ENCODE peak calls at places on chromosomes 4 and X, in four cellular contexts. One of them, this sample, is unnamed.
A peak's percentile ranks its signal among the peaks of the same experiment; 100 is the strongest.

GRCh38 chr4:162682651-162683050 is 484.0 kb downstream of the NAF1 start:
- DNase-seq in HepG2: no peak
- DNase-seq in K562: no peak
- DNase-seq in A549: no peak
- DNase-seq in this sample: no peak

GRCh38 chr4:9996319-9997110 is 24.8 kb downstream of the SLC2A9 start:
- DNase-seq in A549: no peak
- DNase-seq in K562: no peak
- DNase-seq in HepG2: no peak
- DNase-seq in this sample: no peak

GRCh38 chrX:107684956-107685385 is 56.7 kb downstream of the PRPS1 start:
- DNase-seq in HepG2: no peak
- DNase-seq in K562: peak; percentile 79
- DNase-seq in A549: no peak
- DNase-seq in this sample: no peak

GRCh38 chr4:19381068-19381467 is 870.6 kb upstream of the SLIT2 start:
- DNase-seq in A549: no peak
- DNase-seq in K562: no peak
- DNase-seq in HepG2: no peak
- DNase-seq in this sample: no peak

GRCh38 chr4:112514079-112514448 is 1.9 kb downstream of the NEUROG2 start:
- DNase-seq in HepG2: no peak
- DNase-seq in A549: no peak
- DNase-seq in K562: no peak
- DNase-seq in this sample: no peak

GRCh38 chr4:6567218-6567617 is 7.8 kb upstream of the MAN2B2 start:
- DNase-seq in K562: no peak
- DNase-seq in HepG2: no peak
- DNase-seq in A549: no peak
- DNase-seq in this sample: no peak

GRCh38 chr4:137545461-137545861 is 13.2 kb upstream of the PCDH18 start:
- DNase-seq in A549: no peak
- DNase-seq in HepG2: no peak
- DNase-seq in K562: no peak
- DNase-seq in this sample: no peak

GRCh38 chr4:3523146-3523627 is 9.0 kb downstream of the LRPAP1 start:
- DNase-seq in A549: no peak
- DNase-seq in HepG2: no peak
- DNase-seq in K562: no peak
- DNase-seq in this sample: no peak

GRCh38 chrX:73977542-73978169 is 326.3 kb upstream of the ZCCHC13 start:
- DNase-seq in K562: no peak
- DNase-seq in A549: no peak
- DNase-seq in HepG2: no peak
- DNase-seq in this sample: peak; percentile 46

GRCh38 chrX:3326721-3327120 is 19.7 kb downstream of the MXRA5 start:
- DNase-seq in HepG2: no peak
- DNase-seq in K562: no peak
- DNase-seq in A549: no peak
- DNase-seq in this sample: no peak

GRCh38 chr4:30879841-30880240 is 159.7 kb downstream of the PCDH7 start:
- DNase-seq in A549: no peak
- DNase-seq in K562: no peak
- DNase-seq in HepG2: no peak
- DNase-seq in this sample: no peak

GRCh38 chrX:120653000-120653399 is 23.1 kb upstream of the C1GALT1C1 start:
- DNase-seq in HepG2: no peak
- DNase-seq in A549: no peak
- DNase-seq in K562: no peak
- DNase-seq in this sample: no peak

GRCh38 chrX:45771560-45772340 is 571.1 kb upstream of the DIPK2B start:
- DNase-seq in A549: no peak
- DNase-seq in K562: no peak
- DNase-seq in HepG2: no peak
- DNase-seq in this sample: no peak

GRCh38 chrX:38494239-38494823 is 67.0 kb upstream of the TSPAN7 start:
- DNase-seq in HepG2: no peak
- DNase-seq in A549: no peak
- DNase-seq in K562: no peak
- DNase-seq in this sample: no peak

GRCh38 chr4:46432923-46433322 is 43.0 kb upstream of the GABRA2 start:
- DNase-seq in HepG2: no peak
- DNase-seq in A549: no peak
- DNase-seq in K562: no peak
- DNase-seq in this sample: no peak

GRCh38 chrX:143429021-143429570 is 88.2 kb downstream of the SPANXN3 start:
- DNase-seq in A549: no peak
- DNase-seq in HepG2: no peak
- DNase-seq in K562: no peak
- DNase-seq in this sample: no peak

GRCh38 chr4:64713256-64713840 is 304.1 kb upstream of the TECRL start:
- DNase-seq in K562: peak; percentile 9
- DNase-seq in A549: no peak
- DNase-seq in HepG2: peak; percentile 38
- DNase-seq in this sample: no peak

GRCh38 chrX:133580630-133581029 is 165.3 kb upstream of the GPC4 start:
- DNase-seq in HepG2: no peak
- DNase-seq in A549: no peak
- DNase-seq in K562: no peak
- DNase-seq in this sample: no peak

DNA sequence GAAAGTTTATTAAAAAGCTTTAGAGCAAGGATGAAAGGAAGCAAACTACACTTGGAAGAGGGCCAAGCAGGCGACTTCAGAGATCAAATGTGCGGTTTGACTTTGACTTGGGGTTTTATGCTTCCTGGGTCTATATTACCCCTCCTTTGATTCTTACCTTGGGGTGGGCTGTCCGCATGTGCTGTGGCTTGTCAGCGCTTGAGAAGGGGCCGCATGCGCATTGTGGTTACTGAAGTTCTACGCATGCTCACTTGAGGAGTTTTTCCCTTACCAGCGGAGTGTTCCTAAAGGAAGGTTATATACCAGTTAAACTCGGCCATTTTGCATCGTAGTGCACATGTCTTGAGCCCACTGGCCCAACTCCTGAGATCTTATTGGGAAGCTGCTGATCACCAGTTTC is 9.9 kb downstream of the ZNF157 start:
- DNase-seq in K562: no peak
- DNase-seq in A549: no peak
- DNase-seq in HepG2: peak; percentile 19
- DNase-seq in this sample: peak; percentile 47
- TF ChIP-seq POLR2AphosphoS2 in K562: no peak
- TF ChIP-seq POLR2AphosphoS2 in A549: no peak
- TF ChIP-seq POLR2AphosphoS2 in HepG2: no peak
- TF ChIP-seq POLR2AphosphoS2 in this sample: no peak

GRCh38 chrX:96147645-96148044 is 537.0 kb upstream of the DIAPH2 start:
- DNase-seq in HepG2: no peak
- DNase-seq in A549: no peak
- DNase-seq in K562: no peak
- DNase-seq in this sample: no peak
- TF ChIP-seq POLR2AphosphoS2 in HepG2: no peak
- TF ChIP-seq POLR2AphosphoS2 in A549: no peak
- TF ChIP-seq POLR2AphosphoS2 in K562: no peak
- TF ChIP-seq POLR2AphosphoS2 in this sample: no peak

DNA sequence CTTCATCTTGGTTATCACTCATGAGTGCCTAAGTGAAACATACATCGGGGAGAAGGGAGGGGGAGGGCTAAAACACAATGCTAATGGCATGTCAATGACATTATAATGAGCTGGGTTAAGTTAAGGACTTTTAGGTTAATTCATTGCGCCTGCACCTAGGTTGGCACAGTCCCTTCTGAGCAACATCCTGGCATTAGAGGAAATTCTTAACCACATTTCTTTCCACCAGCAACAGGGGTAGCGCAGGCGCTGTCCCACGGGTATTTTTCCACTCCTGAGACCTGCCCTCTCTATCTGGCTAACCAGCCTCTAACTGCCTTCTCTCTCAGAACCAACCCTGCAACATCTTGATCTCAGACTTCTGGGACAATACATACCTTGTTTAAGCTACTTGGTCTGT is 39.0 kb upstream of the PROM1 start:
- DNase-seq in A549: no peak
- DNase-seq in K562: no peak
- DNase-seq in HepG2: no peak
- DNase-seq in this sample: no peak
- TF ChIP-seq POLR2AphosphoS2 in A549: no peak
- TF ChIP-seq POLR2AphosphoS2 in K562: no peak
- TF ChIP-seq POLR2AphosphoS2 in HepG2: no peak
- TF ChIP-seq POLR2AphosphoS2 in this sample: no peak

DNA sequence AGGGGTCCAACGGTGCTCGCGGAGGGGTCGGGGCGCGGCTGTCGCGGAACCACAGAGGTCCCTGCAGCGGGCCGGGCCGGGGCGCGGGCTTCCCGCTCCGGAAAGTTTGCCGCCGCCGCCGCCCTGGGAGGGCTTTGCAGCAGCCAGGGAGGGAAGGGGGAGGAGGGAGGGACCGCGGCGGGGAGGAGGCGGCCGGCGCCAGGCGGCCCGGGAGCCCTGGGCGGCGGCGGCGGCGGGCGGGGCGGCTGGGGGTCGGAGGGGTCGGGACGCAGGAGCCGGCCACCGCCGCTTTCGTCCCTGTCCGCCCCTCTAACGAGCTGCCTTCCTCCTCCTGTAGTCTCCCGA is 375 bp downstream of the FGFR3 start:
- DNase-seq in A549: peak; percentile 33
- DNase-seq in HepG2: no peak
- DNase-seq in K562: peak; percentile 71
- DNase-seq in this sample: no peak
- TF ChIP-seq POLR2AphosphoS2 in A549: no peak
- TF ChIP-seq POLR2AphosphoS2 in HepG2: no peak
- TF ChIP-seq POLR2AphosphoS2 in K562: no peak
- TF ChIP-seq POLR2AphosphoS2 in this sample: no peak

GRCh38 chrX:12949927-12950656 is 24.8 kb upstream of the TMSB4X start:
- DNase-seq in HepG2: no peak
- DNase-seq in A549: no peak
- DNase-seq in K562: peak; percentile 71
- DNase-seq in this sample: peak; percentile 99
- TF ChIP-seq POLR2AphosphoS2 in HepG2: no peak
- TF ChIP-seq POLR2AphosphoS2 in A549: no peak
- TF ChIP-seq POLR2AphosphoS2 in K562: no peak
- TF ChIP-seq POLR2AphosphoS2 in this sample: peak; percentile 96

GRCh38 chr4:77960367-77960766 is 96.8 kb upstream of the FRAS1 start:
- DNase-seq in HepG2: no peak
- DNase-seq in A549: no peak
- DNase-seq in K562: no peak
- DNase-seq in this sample: no peak

GRCh38 chr4:77956917-77957316 is 94.3 kb downstream of the MRPL1 start:
- DNase-seq in A549: no peak
- DNase-seq in HepG2: no peak
- DNase-seq in K562: no peak
- DNase-seq in this sample: no peak

GRCh38 chr4:77958897-77959296 is 96.3 kb downstream of the MRPL1 start:
- DNase-seq in HepG2: no peak
- DNase-seq in A549: no peak
- DNase-seq in K562: no peak
- DNase-seq in this sample: no peak

GRCh38 chr4:77963005-77963404 is 94.1 kb upstream of the FRAS1 start:
- DNase-seq in A549: no peak
- DNase-seq in HepG2: no peak
- DNase-seq in K562: no peak
- DNase-seq in this sample: no peak

GRCh38 chr4:77959566-77960338 is 97.1 kb downstream of the MRPL1 start:
- DNase-seq in HepG2: peak; percentile 63
- DNase-seq in K562: peak; percentile 34
- DNase-seq in A549: peak; percentile 18
- DNase-seq in this sample: peak; percentile 12
- TF ChIP-seq POLR2AphosphoS2 in HepG2: no peak
- TF ChIP-seq POLR2AphosphoS2 in K562: no peak
- TF ChIP-seq POLR2AphosphoS2 in A549: no peak
- TF ChIP-seq POLR2AphosphoS2 in this sample: no peak

GRCh38 chr4:148874331-148874730 is 432.1 kb upstream of the NR3C2 start:
- DNase-seq in K562: no peak
- DNase-seq in A549: no peak
- DNase-seq in HepG2: no peak
- DNase-seq in this sample: no peak
- TF ChIP-seq POLR2AphosphoS2 in K562: no peak
- TF ChIP-seq POLR2AphosphoS2 in A549: no peak
- TF ChIP-seq POLR2AphosphoS2 in HepG2: no peak
- TF ChIP-seq POLR2AphosphoS2 in this sample: no peak

This sample was measured in GM12878.